ENCODE peak calls at places on chromosome 9, in four cellular contexts. One of them, this sample, is unnamed.

GRCh38 chr9:76887003-76887821 is 18.7 kb downstream of the PRUNE2 start:
- DNase-seq in H9: no peak
- DNase-seq in IMR-90: no peak
- DNase-seq in H1: no peak
- DNase-seq in this sample: no peak

GRCh38 chr9:101601904-101602765 is 7.4 kb upstream of the PPP3R2 start:
- DNase-seq in H9: peak
- DNase-seq in H1: no peak
- DNase-seq in IMR-90: peak
- DNase-seq in this sample: peak

GRCh38 chr9:37030591-37030939 is 3.5 kb downstream of the PAX5 start:
- DNase-seq in H9: peak
- DNase-seq in H1: no peak
- DNase-seq in IMR-90: no peak
- DNase-seq in this sample: peak

GRCh38 chr9:70406446-70406862 is 8.0 kb downstream of the KLF9 start:
- DNase-seq in H9: no peak
- DNase-seq in H1: no peak
- DNase-seq in IMR-90: peak
- DNase-seq in this sample: peak

GRCh38 chr9:133607381-133607780 is 1.8 kb downstream of the FAM163B start:
- DNase-seq in H1: no peak
- DNase-seq in H9: no peak
- DNase-seq in IMR-90: no peak
- DNase-seq in this sample: no peak

GRCh38 chr9:132474253-132474652 is 64.2 kb downstream of the CFAP77 start:
- DNase-seq in H1: no peak
- DNase-seq in IMR-90: peak
- DNase-seq in H9: no peak
- DNase-seq in this sample: no peak

GRCh38 chr9:129632460-129632859 is 6.5 kb downstream of the NTMT1 start:
- DNase-seq in H1: no peak
- DNase-seq in IMR-90: peak
- DNase-seq in H9: no peak
- DNase-seq in this sample: no peak

GRCh38 chr9:106038266-106039001 is 344.1 kb downstream of the TMEM38B start:
- DNase-seq in IMR-90: no peak
- DNase-seq in H9: no peak
- DNase-seq in H1: no peak
- DNase-seq in this sample: no peak

GRCh38 chr9:126147186-126147585 is 179.4 kb upstream of the MVB12B start:
- DNase-seq in IMR-90: no peak
- DNase-seq in H9: peak
- DNase-seq in H1: no peak
- DNase-seq in this sample: no peak

GRCh38 chr9:121302341-121302740 is 34.4 kb downstream of the GSN start:
- DNase-seq in H1: no peak
- DNase-seq in IMR-90: no peak
- DNase-seq in H9: no peak
- DNase-seq in this sample: no peak

GRCh38 chr9:72029986-72030385 is 30.4 kb downstream of the C9orf57 start:
- DNase-seq in H1: no peak
- DNase-seq in IMR-90: no peak
- DNase-seq in H9: no peak
- DNase-seq in this sample: no peak

GRCh38 chr9:38094165-38094564 is 25.1 kb upstream of the SHB start:
- DNase-seq in H9: no peak
- DNase-seq in IMR-90: no peak
- DNase-seq in H1: no peak
- DNase-seq in this sample: no peak

GRCh38 chr9:117462926-117463325 is 48.1 kb upstream of the ASTN2 start:
- DNase-seq in H1: no peak
- DNase-seq in H9: no peak
- DNase-seq in IMR-90: no peak
- DNase-seq in this sample: no peak

GRCh38 chr9:127524373-127524772 is 73.1 kb downstream of the LRSAM1 start:
- DNase-seq in IMR-90: peak
- DNase-seq in H1: no peak
- DNase-seq in H9: peak
- DNase-seq in this sample: peak

DNA sequence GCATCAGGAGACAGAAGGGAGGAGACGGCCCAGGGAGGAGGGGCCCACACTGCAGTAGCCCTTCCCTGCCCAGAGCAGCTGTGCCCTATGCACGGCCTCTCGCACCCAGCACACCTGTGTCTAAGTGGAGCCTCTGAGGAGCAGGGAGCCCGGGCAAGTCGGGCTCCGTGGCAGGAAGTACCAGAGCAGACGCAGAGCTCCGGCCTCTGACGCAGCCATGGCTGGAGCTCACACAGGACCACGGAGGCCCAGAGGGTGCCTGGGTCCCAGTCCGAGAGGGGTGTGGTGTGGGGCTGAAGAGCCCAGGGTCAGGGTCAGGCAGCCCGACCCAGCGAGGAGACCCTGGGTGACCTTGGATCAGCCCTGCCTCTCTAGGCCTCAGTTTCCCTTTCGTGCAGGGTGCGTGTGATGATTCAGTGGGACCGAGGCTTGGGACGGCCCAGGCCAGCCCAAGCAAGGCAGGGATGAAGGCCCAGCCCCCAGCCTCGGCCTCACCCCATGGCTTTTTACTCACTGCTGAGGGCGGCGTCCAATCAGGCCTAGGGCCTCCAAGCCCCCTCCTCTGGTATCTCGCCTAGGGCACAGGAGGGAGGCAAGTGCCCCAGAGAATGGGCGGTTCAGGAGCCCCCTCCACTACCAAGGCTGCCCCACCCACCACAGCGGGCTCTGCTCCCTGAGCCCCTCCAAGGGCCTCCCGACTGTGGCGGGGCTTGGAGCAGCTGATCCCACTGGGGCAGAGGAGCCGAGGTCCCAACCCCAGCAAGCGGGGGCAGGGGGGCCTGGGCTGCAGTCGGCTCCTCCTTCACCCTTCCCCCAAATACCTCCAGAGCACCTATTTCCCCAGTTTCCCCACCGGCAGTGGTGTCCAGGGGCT is 4.3 kb upstream of the AGPAT2 start:
- DNase-seq in H1: no peak
- DNase-seq in H9: no peak
- DNase-seq in IMR-90: no peak
- DNase-seq in this sample: no peak
- H2AK5ac ChIP-seq in H1: no peak
- H2AK5ac ChIP-seq in H9: no peak
- H2AK5ac ChIP-seq in IMR-90: no peak
- H2AK5ac ChIP-seq in this sample: no peak

GRCh38 chr9:33687779-33688178 is 107.6 kb upstream of the PRSS3 start:
- DNase-seq in IMR-90: peak
- DNase-seq in H9: no peak
- DNase-seq in H1: no peak
- DNase-seq in this sample: no peak

GRCh38 chr9:33695856-33696255 is 99.5 kb upstream of the PRSS3 start:
- DNase-seq in IMR-90: no peak
- DNase-seq in H9: no peak
- DNase-seq in H1: no peak
- DNase-seq in this sample: no peak

GRCh38 chr9:33686942-33687341 is 108.4 kb upstream of the PRSS3 start:
- DNase-seq in IMR-90: no peak
- DNase-seq in H1: no peak
- DNase-seq in H9: no peak
- DNase-seq in this sample: no peak

GRCh38 chr9:33695299-33695698 is 100.1 kb upstream of the PRSS3 start:
- DNase-seq in H9: no peak
- DNase-seq in H1: no peak
- DNase-seq in IMR-90: no peak
- DNase-seq in this sample: no peak

DNA sequence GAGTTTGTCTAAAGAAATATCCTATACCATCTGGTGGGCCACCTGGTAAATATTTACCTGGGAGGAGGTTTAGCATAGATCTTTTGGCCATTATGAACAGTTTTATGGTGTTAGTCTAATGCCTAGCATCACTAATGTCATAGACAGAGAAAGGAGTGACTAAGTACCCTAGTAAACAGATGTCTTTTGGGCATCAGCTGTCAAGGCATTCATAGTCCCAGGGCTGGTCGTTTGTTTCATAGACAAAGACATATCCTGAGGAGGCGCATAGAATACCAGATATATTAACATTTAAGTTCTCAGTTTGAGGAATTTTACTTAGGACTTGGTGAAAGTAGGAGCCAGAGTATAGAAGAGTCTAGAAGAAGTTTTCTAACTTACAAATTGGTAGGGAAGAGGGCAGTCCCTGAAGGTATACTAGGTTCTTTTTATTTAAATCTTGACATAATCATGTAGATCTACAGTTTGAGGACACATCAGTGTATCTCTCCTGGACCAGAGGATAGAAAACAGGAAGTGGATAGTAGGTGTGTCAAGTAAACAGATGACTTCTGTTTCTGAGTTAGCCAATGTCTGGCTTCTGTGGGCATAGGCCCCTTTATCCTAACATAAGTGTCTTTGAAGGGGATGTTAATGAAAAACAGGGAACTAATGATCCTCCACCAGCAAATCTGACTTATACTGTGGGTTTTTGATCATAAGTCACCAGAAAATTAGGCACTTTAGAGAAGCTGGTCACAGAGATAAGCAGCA is 105.0 kb upstream of the PRSS3 start:
- DNase-seq in H1: no peak
- DNase-seq in IMR-90: no peak
- DNase-seq in H9: no peak
- DNase-seq in this sample: no peak
- H2BK5ac ChIP-seq in H1: no peak
- H2BK5ac ChIP-seq in IMR-90: no peak
- H2BK5ac ChIP-seq in H9: no peak
- H2BK5ac ChIP-seq in this sample: no peak

GRCh38 chr9:114621975-114622609 is 11.0 kb downstream of the TMEM268 start:
- DNase-seq in H1: no peak
- DNase-seq in IMR-90: peak
- DNase-seq in H9: no peak
- DNase-seq in this sample: no peak
- H3K56ac ChIP-seq in H1: no peak
- H3K56ac ChIP-seq in IMR-90: no peak
- H3K56ac ChIP-seq in H9: no peak
- H3K56ac ChIP-seq in this sample: no peak

DNA sequence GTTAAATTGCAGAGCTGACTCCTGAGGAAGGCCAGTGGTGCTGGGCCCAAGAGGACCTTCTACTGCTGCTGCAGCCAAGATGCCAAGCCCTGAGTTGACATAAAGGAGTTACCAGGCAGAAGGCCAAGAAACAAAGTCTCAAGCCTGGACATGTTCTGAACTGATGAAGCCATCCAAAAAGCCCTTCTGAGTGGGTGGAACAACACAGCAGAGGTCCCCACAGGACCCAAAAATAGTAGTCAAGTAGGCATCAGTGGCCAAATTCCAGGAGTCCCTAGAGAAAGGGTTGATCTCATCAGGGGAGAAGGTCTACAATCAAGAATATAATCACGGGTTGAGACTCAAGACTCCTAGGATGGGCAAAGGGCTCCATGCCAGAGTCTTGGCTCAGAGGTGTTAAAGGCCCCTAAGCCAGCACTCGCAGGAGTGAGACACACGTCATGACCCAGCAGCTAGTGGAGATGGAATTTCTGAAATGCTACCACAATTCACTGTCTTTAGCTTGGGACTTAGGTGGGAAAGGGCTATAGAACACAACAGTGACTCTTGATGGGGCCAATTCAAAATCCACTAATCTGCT is 119.7 kb downstream of the FANCC start:
- DNase-seq in H1: no peak
- DNase-seq in IMR-90: peak
- DNase-seq in H9: no peak
- DNase-seq in this sample: no peak
- H2AK5ac ChIP-seq in H1: no peak
- H2AK5ac ChIP-seq in IMR-90: peak
- H2AK5ac ChIP-seq in H9: no peak
- H2AK5ac ChIP-seq in this sample: no peak

DNA sequence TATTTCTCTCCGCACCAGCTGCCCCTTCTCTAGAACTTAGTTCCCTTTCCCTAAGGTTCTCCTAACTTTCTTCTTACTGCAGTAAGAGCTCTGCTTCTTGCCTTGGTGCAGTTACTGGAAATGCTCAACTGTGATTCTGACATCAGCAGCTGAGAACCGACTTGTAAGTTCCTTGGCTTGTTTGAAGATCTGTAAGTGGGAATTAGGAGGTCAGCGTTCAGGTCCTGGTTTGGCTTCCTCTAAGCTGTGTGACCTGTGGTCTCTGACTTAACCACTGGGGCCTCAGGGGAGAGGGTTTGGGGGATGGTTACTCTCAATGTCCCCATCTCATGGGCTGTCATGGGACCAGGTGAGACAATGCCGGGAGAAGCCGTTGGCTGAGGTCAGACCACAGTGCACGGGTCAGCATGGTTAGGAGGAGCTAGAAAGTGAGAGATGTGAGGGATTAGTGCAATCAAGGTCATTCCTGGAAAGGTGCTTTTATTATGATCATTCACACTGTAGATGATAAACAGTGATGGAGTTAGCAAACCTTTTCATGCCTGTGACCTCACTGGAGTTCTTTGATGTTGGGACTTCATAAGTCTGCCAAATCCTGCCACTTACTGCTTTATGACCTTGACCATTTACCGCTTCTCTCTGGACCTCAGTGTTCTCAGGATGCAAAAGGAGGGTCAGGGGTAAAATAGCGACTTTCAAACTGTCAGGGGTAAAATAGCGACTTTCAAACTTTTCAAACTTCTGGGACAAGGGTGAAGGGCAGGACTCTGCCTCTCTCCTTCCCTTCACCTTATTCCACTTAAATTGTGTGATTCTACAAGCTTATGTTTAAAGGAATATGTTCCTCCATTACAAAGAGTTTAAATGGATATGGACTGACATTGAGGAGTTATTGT is 7.3 kb downstream of the PAPPA start:
- DNase-seq in H9: no peak
- DNase-seq in H1: no peak
- DNase-seq in IMR-90: no peak
- DNase-seq in this sample: no peak
- H2BK5ac ChIP-seq in H9: no peak
- H2BK5ac ChIP-seq in H1: no peak
- H2BK5ac ChIP-seq in IMR-90: no peak
- H2BK5ac ChIP-seq in this sample: no peak

GRCh38 chr9:79813262-79813646 is 241.5 kb downstream of the TLE4 start:
- DNase-seq in IMR-90: no peak
- DNase-seq in H1: no peak
- DNase-seq in H9: no peak
- DNase-seq in this sample: no peak
- H3K56ac ChIP-seq in IMR-90: no peak
- H3K56ac ChIP-seq in H1: no peak
- H3K56ac ChIP-seq in H9: no peak
- H3K56ac ChIP-seq in this sample: no peak

GRCh38 chr9:113541019-113541900 is 77.7 kb downstream of the RGS3 start:
- DNase-seq in H1: no peak
- DNase-seq in H9: peak
- DNase-seq in IMR-90: peak
- DNase-seq in this sample: peak
- H2AK5ac ChIP-seq in H1: peak
- H2AK5ac ChIP-seq in H9: no peak
- H2AK5ac ChIP-seq in IMR-90: peak
- H2AK5ac ChIP-seq in this sample: no peak